ENCODE peak calls at places on chromosomes 13 and 19, in seven cellular contexts. R, A, C, Q, I, M and B are unnamed samples.

GRCh38 chr19:14410054-14410774 is 8.9 kb downstream of the DDX39A start:
- DNase-seq in A (no peak), I (no peak), R (no peak), C (no peak), Q (no peak), M (no peak), B (no peak)

GRCh38 chr19:51830263-51830662 is 35.3 kb downstream of the FPR3 start:
- DNase-seq in I (no peak), C (no peak), Q (peak; percentile 46), M (no peak), A (no peak), R (no peak), B (no peak)

GRCh38 chr13:47188802-47189201 is 291.9 kb upstream of the HTR2A start:
- DNase-seq in R (no peak), Q (peak; percentile 38), M (no peak), C (no peak), A (no peak), I (no peak), B (no peak)

GRCh38 chr19:36169084-36169760 is 17.0 kb upstream of the COX7A1 start:
- DNase-seq in Q (no peak), A (no peak), C (no peak), M (no peak), R (no peak), I (no peak), B (no peak)

GRCh38 chr13:113749956-113750355 is 9.1 kb upstream of the TMEM255B start:
- DNase-seq in R (no peak), M (no peak), C (no peak), A (no peak), Q (no peak), I (no peak), B (no peak)

GRCh38 chr19:7340959-7341837 is 7.5 kb upstream of the ARHGEF18 start:
- DNase-seq in M (peak; percentile 100), R (peak; percentile 67), A (peak; percentile 92), C (peak; percentile 71), I (peak; percentile 73), Q (peak; percentile 73), B (peak; percentile 69)

GRCh38 chr13:32314968-32315254 is 252 bp downstream of the ZAR1L start:
- DNase-seq in A (no peak), C (peak; percentile 60), M (no peak), Q (peak; percentile 46), I (peak; percentile 40), R (peak; percentile 43), B (peak; percentile 16)

GRCh38 chr13:45196622-45197021 is 4.2 kb downstream of the KCTD4 start:
- DNase-seq in M (no peak), A (no peak), R (no peak), Q (peak; percentile 2), I (no peak), C (no peak), B (no peak)

GRCh38 chr19:31613683-31614219 is 264.5 kb upstream of the TSHZ3 start:
- DNase-seq in R (no peak), I (no peak), A (no peak), C (peak; percentile 27), M (no peak), Q (no peak), B (no peak)

GRCh38 chr13:52776726-52777125 is 37.1 kb upstream of the CNMD start:
- DNase-seq in A (no peak), C (no peak), Q (no peak), M (no peak), R (no peak), I (no peak), B (no peak)

GRCh38 chr13:49635599-49636433 is 7.5 kb downstream of the ARL11 start:
- DNase-seq in I (peak; percentile 32), A (peak; percentile 39), Q (no peak), M (peak; percentile 58), R (no peak), C (no peak), B (no peak)

GRCh38 chr13:80131204-80131603 is 209.7 kb downstream of the SPRY2 start:
- DNase-seq in Q (no peak), A (no peak), C (peak; percentile 56), I (no peak), R (no peak), M (no peak), B (peak; percentile 71)

GRCh38 chr13:51451134-51451466 is 1.7 kb downstream of the INTS6 start:
- DNase-seq in C (no peak), I (no peak), R (no peak), M (no peak), Q (no peak), A (no peak), B (no peak)

GRCh38 chr13:51549593-51549992 is 34.7 kb upstream of the WDFY2 start:
- DNase-seq in M (no peak), C (no peak), Q (no peak), I (no peak), A (no peak), R (no peak), B (no peak)

GRCh38 chr19:44682807-44683206 is 11.5 kb downstream of the CEACAM19 start:
- DNase-seq in M (no peak), R (no peak), C (no peak), A (no peak), I (no peak), Q (no peak), B (no peak)
- TF ChIP-seq JUND in M (no peak), R (no peak), C (no peak), A (no peak), I (no peak), Q (no peak), B (no peak)

GRCh38 chr13:97284558-97284957 is 62.4 kb downstream of the MBNL2 start:
- DNase-seq in Q (no peak), C (no peak), M (no peak), R (no peak), I (no peak), A (no peak), B (no peak)

GRCh38 chr13:97281028-97281427 is 58.9 kb downstream of the MBNL2 start:
- DNase-seq in A (no peak), I (no peak), M (no peak), Q (no peak), R (no peak), C (no peak), B (no peak)

GRCh38 chr13:97280478-97280877 is 58.3 kb downstream of the MBNL2 start:
- DNase-seq in M (no peak), Q (no peak), R (no peak), C (peak; percentile 33), I (no peak), A (no peak), B (peak; percentile 63)

GRCh38 chr13:97283888-97284287 is 61.8 kb downstream of the MBNL2 start:
- DNase-seq in R (no peak), Q (no peak), C (no peak), I (no peak), A (no peak), M (no peak), B (no peak)

GRCh38 chr13:97282705-97283104 is 60.6 kb downstream of the MBNL2 start:
- DNase-seq in C (no peak), A (no peak), M (no peak), I (no peak), Q (no peak), R (no peak), B (no peak)
- TF ChIP-seq JUND in C (peak; percentile 8), A (no peak), M (no peak), I (no peak), Q (no peak), R (no peak), B (no peak)

DNA sequence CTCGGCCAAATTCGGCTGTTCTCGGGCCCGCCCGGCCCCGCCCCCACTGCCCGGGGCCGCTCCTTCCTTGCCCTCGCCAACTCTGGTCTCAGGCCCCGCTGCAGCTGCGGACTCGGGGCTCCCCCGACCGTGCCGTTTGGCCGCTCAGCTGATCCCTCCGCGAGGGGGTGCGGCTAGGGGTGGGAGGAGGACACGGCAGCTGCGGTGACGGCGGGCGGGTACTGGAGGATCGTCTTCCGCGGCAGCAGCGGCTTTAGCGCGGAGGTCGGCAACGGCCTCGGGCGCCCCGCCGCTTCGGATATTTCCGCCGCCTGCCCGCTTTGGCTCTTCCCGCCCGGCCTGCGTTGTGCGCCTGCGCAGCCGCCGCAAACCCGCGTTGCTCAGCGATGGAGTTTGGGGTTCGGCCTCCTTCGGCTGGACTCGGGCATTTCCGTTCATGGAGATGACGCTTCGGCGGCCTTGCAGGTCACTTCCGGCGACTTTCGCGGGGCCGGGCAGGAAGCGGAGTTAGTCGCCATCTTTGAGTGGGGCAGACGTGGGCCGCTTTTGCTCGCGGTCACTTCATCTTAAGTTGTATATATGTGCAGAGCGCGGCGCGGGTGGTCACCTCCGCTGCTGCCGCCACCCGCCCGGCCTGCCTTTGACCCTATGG is 338 bp upstream of the UBE2M start:
- DNase-seq in A (peak; percentile 95), R (peak; percentile 98), Q (peak; percentile 99), C (peak; percentile 91), I (peak; percentile 95), M (peak; percentile 100), B (peak; percentile 89)
- TF ChIP-seq JUND in A (no peak), R (no peak), Q (peak; percentile 41), C (no peak), I (no peak), M (no peak), B (no peak)

GRCh38 chr13:106152047-106152446 is 383.4 kb downstream of the EFNB2 start:
- DNase-seq in R (no peak), I (no peak), A (no peak), C (no peak), M (no peak), Q (no peak), B (no peak)
- TF ChIP-seq JUND in R (no peak), I (no peak), A (no peak), C (no peak), M (no peak), Q (no peak), B (no peak)